ENCODE peak calls at places on chromosomes 3 and 15, in nine cellular contexts. A, F, U, T, L, K, R, H and W are unnamed samples.

GRCh38 chr3:75737831-75738493 is 47.4 kb downstream of the ZNF717 start:
- DNase-seq in F (no peak), H (no peak), A (peak; percentile 18), K (no peak), L (no peak), T (no peak), R (no peak), U (no peak), W (no peak)

GRCh38 chr15:59311245-59311644 is 61.4 kb downstream of the MYO1E start:
- DNase-seq in K (no peak), L (no peak), U (no peak), F (no peak), R (no peak), A (no peak), T (no peak), H (no peak), W (no peak)

GRCh38 chr3:191275751-191276150 is 53.4 kb upstream of the CCDC50 start:
- DNase-seq in R (no peak), U (no peak), T (no peak), F (no peak), A (no peak), H (no peak), L (no peak), K (peak; percentile 15), W (no peak)

GRCh38 chr3:184586871-184587270 is 25.3 kb downstream of the EPHB3 start:
- DNase-seq in H (no peak), L (no peak), R (no peak), T (no peak), K (no peak), F (no peak), U (no peak), A (no peak), W (no peak)

GRCh38 chr3:87161486-87161885 is 65.6 kb upstream of the CHMP2B start:
- DNase-seq in U (no peak), F (no peak), A (no peak), L (no peak), R (no peak), K (no peak), H (no peak), T (no peak), W (no peak)

GRCh38 chr15:65402971-65403370 is 19.8 kb downstream of the IGDCC4 start:
- DNase-seq in H (no peak), A (no peak), U (no peak), K (no peak), T (no peak), F (no peak), R (no peak), L (no peak), W (no peak)

GRCh38 chr3:178795349-178795748 is 259.1 kb downstream of the KCNMB2 start:
- DNase-seq in R (no peak), K (no peak), A (no peak), L (no peak), F (no peak), T (no peak), U (no peak), H (no peak), W (no peak)

GRCh38 chr15:85041230-85041629 is 59.6 kb downstream of the PDE8A start:
- DNase-seq in U (no peak), T (no peak), L (no peak), H (no peak), A (no peak), R (no peak), F (no peak), K (no peak), W (no peak)

GRCh38 chr3:107987036-107987557 is 103.7 kb downstream of the CD47 start:
- DNase-seq in A (peak; percentile 99), U (peak; percentile 48), R (no peak), H (no peak), T (no peak), K (no peak), F (no peak), L (no peak), W (no peak)

GRCh38 chr15:38455096-38455495 is 1.2 kb downstream of the FAM98B start:
- DNase-seq in K (no peak), A (no peak), R (no peak), F (no peak), H (no peak), U (no peak), L (no peak), T (no peak), W (no peak)

GRCh38 chr3:23004971-23005370 is 198.2 kb upstream of the UBE2E2 start:
- DNase-seq in U (no peak), A (peak; percentile 76), H (no peak), K (no peak), L (no peak), R (no peak), F (no peak), T (no peak), W (no peak)

GRCh38 chr3:52086939-52087675 is 30.7 kb upstream of the DUSP7 start:
- DNase-seq in F (no peak), U (no peak), A (peak; percentile 56), H (no peak), T (no peak), K (no peak), R (no peak), L (no peak), W (no peak)

GRCh38 chr15:98547741-98548166 is 100.6 kb upstream of the IGF1R start:
- DNase-seq in A (peak; percentile 40), H (no peak), F (no peak), K (no peak), L (no peak), T (no peak), R (no peak), U (peak; percentile 15), W (no peak)

GRCh38 chr15:32867313-32867626 is 149.5 kb downstream of the GREM1 start:
- DNase-seq in A (peak; percentile 82), T (no peak), U (no peak), H (no peak), K (no peak), L (no peak), R (no peak), F (no peak), W (no peak)

GRCh38 chr15:43423793-43424192 is 52.9 kb downstream of the TUBGCP4 start:
- DNase-seq in K (no peak), T (no peak), U (no peak), F (no peak), R (no peak), L (no peak), H (no peak), A (no peak), W (no peak)

GRCh38 chr15:55799287-55800212 is 56.6 kb upstream of the PRTG start:
- DNase-seq in H (peak; percentile 40), F (no peak), A (peak; percentile 76), L (no peak), U (no peak), K (peak; percentile 15), R (no peak), T (no peak), W (no peak)

GRCh38 chr15:68589783-68590710 is 11.3 kb downstream of the CORO2B start:
- DNase-seq in U (no peak), L (no peak), H (no peak), K (no peak), F (no peak), T (no peak), R (no peak), A (no peak), W (no peak)

GRCh38 chr15:92869263-92869940 is 30.7 kb upstream of the CHD2 start:
- DNase-seq in H (no peak), U (no peak), A (peak; percentile 62), K (no peak), R (no peak), L (no peak), F (no peak), T (no peak), W (no peak)

GRCh38 chr3:58580826-58581327 is 3.7 kb upstream of the FAM107A start:
- DNase-seq in K (no peak), A (peak; percentile 36), F (no peak), H (no peak), U (no peak), R (no peak), L (no peak), T (no peak), W (no peak)